ENCODE peak calls at places on chromosomes 4 and X, in nine cellular contexts. J is AG09309; X is CD8-positive, alpha-beta T cell; A is cardiac fibroblast; F is Peyer's patch; P is OCI-LY7; H is chondrocyte; W is right atrium auricular region; D is AG10803. K is an unnamed sample.

GRCh38 chr4:126731062-126731461 is 901.7 kb upstream of the INTU start:
- DNase-seq in J (no peak), X (no peak), A (no peak), F (no peak), P (no peak), H (no peak), W (no peak), D (no peak), K (no peak)

GRCh38 chr4:137530176-137530575 is 2.1 kb downstream of the PCDH18 start:
- DNase-seq in J (peak), X (no peak), A (peak), F (no peak), P (no peak), H (no peak), W (no peak), D (peak), K (no peak)

GRCh38 chr4:10281996-10282395 is 165.4 kb upstream of the WDR1 start:
- DNase-seq in J (no peak), X (no peak), A (no peak), F (no peak), P (no peak), H (no peak), W (no peak), D (peak), K (peak)

GRCh38 chr4:15736514-15737050 is 33.7 kb downstream of the BST1 start:
- DNase-seq in J (no peak), X (no peak), A (no peak), F (no peak), P (no peak), H (no peak), W (no peak), D (no peak), K (no peak)

GRCh38 chr4:116055857-116056827 is 942.7 kb upstream of the NDST4 start:
- DNase-seq in J (no peak), X (no peak), A (peak), F (no peak), P (peak), H (no peak), W (no peak), D (no peak), K (no peak)

GRCh38 chr4:55896622-55897021 is 43.2 kb downstream of the EXOC1 start:
- DNase-seq in J (no peak), X (no peak), A (peak), F (no peak), P (no peak), H (no peak), W (no peak), D (no peak), K (no peak)

GRCh38 chr4:151730003-151730559 is 30.7 kb downstream of the GATB start:
- DNase-seq in J (no peak), X (no peak), A (no peak), F (peak), P (no peak), H (no peak), W (no peak), D (peak), K (peak)

GRCh38 chr4:157128395-157128794 is 52.4 kb downstream of the GLRB start:
- DNase-seq in J (peak), X (no peak), A (peak), F (no peak), P (no peak), H (no peak), W (no peak), D (peak), K (peak)

GRCh38 chrX:69323786-69324720 is 158.8 kb upstream of the PJA1 start:
- DNase-seq in J (no peak), X (peak), A (no peak), F (no peak), P (no peak), H (no peak), W (no peak), D (no peak), K (no peak)

GRCh38 chr4:37936889-37937498 is 23.2 kb upstream of the PTTG2 start:
- DNase-seq in J (no peak), X (no peak), A (no peak), F (no peak), P (no peak), H (no peak), W (no peak), D (no peak), K (no peak)

GRCh38 chr4:172514011-172514410 is 654.6 kb upstream of the GALNT7 start:
- DNase-seq in J (no peak), X (no peak), A (no peak), F (no peak), P (no peak), H (no peak), W (no peak), D (no peak), K (no peak)

GRCh38 chr4:88858752-88859151 is 161.1 kb upstream of the NAP1L5 start:
- DNase-seq in J (no peak), X (no peak), A (no peak), F (no peak), P (peak), H (no peak), W (no peak), D (no peak), K (no peak)

GRCh38 chr4:57147335-57148060 is 37.3 kb upstream of the IGFBP7 start:
- DNase-seq in J (peak), X (no peak), A (peak), F (no peak), P (no peak), H (no peak), W (no peak), D (peak), K (no peak)

GRCh38 chr4:159206427-159206871 is 103.6 kb downstream of the RAPGEF2 start:
- DNase-seq in J (no peak), X (no peak), A (no peak), F (no peak), P (no peak), H (no peak), W (no peak), D (peak), K (no peak)

GRCh38 chr4:112823141-112823540 is 186.2 kb downstream of the LARP7 start:
- DNase-seq in J (no peak), X (no peak), A (no peak), F (no peak), P (no peak), H (no peak), W (no peak), D (no peak), K (no peak)

GRCh38 chrX:20521245-20521644 is 254.5 kb upstream of the RPS6KA3 start:
- DNase-seq in J (peak), X (no peak), A (peak), F (no peak), P (no peak), H (no peak), W (no peak), D (peak), K (no peak)

GRCh38 chrX:48816014-48816810 is 10.1 kb upstream of the ERAS start:
- DNase-seq in J (no peak), X (no peak), A (no peak), F (peak), P (peak), H (no peak), W (no peak), D (no peak), K (no peak)

GRCh38 chrX:99603076-99603814 is 806.8 kb downstream of the PCDH19 start:
- DNase-seq in J (no peak), X (no peak), A (no peak), F (no peak), P (no peak), H (no peak), W (no peak), D (no peak), K (no peak)

GRCh38 chr4:75545526-75545925 is 10.3 kb upstream of the ODAPH start:
- DNase-seq in J (peak), X (no peak), A (no peak), F (no peak), P (no peak), H (no peak), W (no peak), D (peak), K (no peak)

GRCh38 chrX:26649534-26649933 is 433.6 kb downstream of the MAGEB5 start:
- DNase-seq in J (no peak), X (no peak), A (peak), F (no peak), P (peak), H (no peak), W (no peak), D (no peak), K (no peak)

GRCh38 chr4:37674446-37674845 is 11.7 kb downstream of the RELL1 start:
- DNase-seq in J (no peak), X (no peak), A (no peak), F (no peak), P (no peak), H (no peak), W (no peak), D (peak), K (no peak)

GRCh38 chr4:70838972-70839536 is 636 bp downstream of the GRSF1 start:
- DNase-seq in J (no peak), X (peak), A (peak), F (peak), P (peak), H (no peak), W (peak), D (peak), K (peak)

GRCh38 chrX:69503228-69503834 is 795 bp upstream of the NALF2 start:
- DNase-seq in J (no peak), X (no peak), A (peak), F (no peak), P (peak), H (no peak), W (no peak), D (no peak), K (no peak)

GRCh38 chr4:123444298-123444731 is 47.7 kb downstream of the SPRY1 start:
- DNase-seq in J (no peak), X (peak), A (peak), F (peak), P (peak), H (no peak), W (no peak), D (no peak), K (no peak)

GRCh38 chrX:77009691-77010090 is 437.5 kb upstream of the FGF16 start:
- DNase-seq in J (no peak), X (no peak), A (no peak), F (no peak), P (no peak), H (no peak), W (no peak), D (peak), K (no peak)

GRCh38 chr4:165600959-165601674 is 222.3 kb downstream of the CPE start:
- DNase-seq in J (no peak), X (no peak), A (peak), F (no peak), P (no peak), H (no peak), W (no peak), D (no peak), K (peak)

GRCh38 chr4:89254847-89255246 is 52.8 kb downstream of the GPRIN3 start:
- DNase-seq in J (no peak), X (peak), A (peak), F (peak), P (peak), H (no peak), W (no peak), D (peak), K (peak)

GRCh38 chr4:94763500-94763899 is 5.7 kb downstream of the BMPR1B start:
- DNase-seq in J (no peak), X (no peak), A (no peak), F (no peak), P (no peak), H (no peak), W (no peak), D (no peak), K (no peak)

GRCh38 chr4:39544580-39545315 is 17.5 kb upstream of the UGDH start:
- DNase-seq in J (no peak), X (no peak), A (no peak), F (no peak), P (no peak), H (no peak), W (no peak), D (peak), K (no peak)

GRCh38 chrX:31374786-31375185 is 302.9 kb upstream of the FTHL17 start:
- DNase-seq in J (no peak), X (no peak), A (no peak), F (no peak), P (no peak), H (no peak), W (no peak), D (no peak), K (no peak)

GRCh38 chr4:113878718-113879117 is 100.7 kb downstream of the ARSJ start:
- DNase-seq in J (no peak), X (no peak), A (peak), F (no peak), P (peak), H (no peak), W (no peak), D (peak), K (no peak)

GRCh38 chr4:92483341-92483740 is 179.6 kb downstream of the GRID2 start:
- DNase-seq in J (no peak), X (no peak), A (no peak), F (no peak), P (no peak), H (no peak), W (no peak), D (no peak), K (no peak)

GRCh38 chrX:12702509-12703091 is 88.6 kb upstream of the PRPS2 start:
- DNase-seq in J (no peak), X (no peak), A (no peak), F (no peak), P (peak), H (no peak), W (no peak), D (no peak), K (no peak)

GRCh38 chrX:47560179-47560830 is 700 bp upstream of the ARAF start:
- DNase-seq in J (no peak), X (no peak), A (no peak), F (no peak), P (no peak), H (no peak), W (no peak), D (no peak), K (no peak)

GRCh38 chr4:19983072-19983471 is 268.6 kb upstream of the SLIT2 start:
- DNase-seq in J (peak), X (no peak), A (peak), F (no peak), P (no peak), H (no peak), W (no peak), D (peak), K (peak)

DNA sequence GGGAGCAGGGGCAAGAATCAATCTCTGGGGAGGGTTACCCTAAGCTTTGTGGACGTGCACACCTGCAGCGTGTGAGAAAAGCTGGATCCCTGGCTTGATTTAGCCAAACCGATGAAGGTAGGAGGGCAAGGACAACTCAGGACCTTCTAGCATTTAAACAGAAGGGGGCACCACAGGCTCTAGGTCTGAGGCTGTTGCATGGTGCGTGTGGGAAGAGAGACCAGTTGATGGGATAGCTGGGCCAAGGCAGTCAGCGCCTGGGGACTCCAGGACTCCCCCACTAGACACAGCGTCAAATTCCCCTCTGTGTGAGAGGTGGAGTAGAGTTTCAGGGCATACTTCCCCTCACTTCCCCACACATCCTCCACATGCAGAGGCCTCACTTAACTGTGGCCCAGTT is 4.3 kb downstream of the GABRQ start:
- DNase-seq in J (no peak), X (no peak), A (peak), F (no peak), P (no peak), H (no peak), W (no peak), D (peak), K (no peak)
- TF ChIP-seq CTCF in J (peak), X (no peak), A (no peak), F (no peak), P (peak), H (peak), W (no peak), D (no peak), K (no peak)

GRCh38 chr4:12679217-12679616 is 804.9 kb downstream of the RAB28 start:
- DNase-seq in J (no peak), X (no peak), A (peak), F (no peak), P (peak), H (no peak), W (no peak), D (no peak), K (no peak)
- TF ChIP-seq CTCF in J (no peak), X (no peak), A (peak), F (no peak), P (peak), H (peak), W (no peak), D (no peak), K (no peak)

DNA sequence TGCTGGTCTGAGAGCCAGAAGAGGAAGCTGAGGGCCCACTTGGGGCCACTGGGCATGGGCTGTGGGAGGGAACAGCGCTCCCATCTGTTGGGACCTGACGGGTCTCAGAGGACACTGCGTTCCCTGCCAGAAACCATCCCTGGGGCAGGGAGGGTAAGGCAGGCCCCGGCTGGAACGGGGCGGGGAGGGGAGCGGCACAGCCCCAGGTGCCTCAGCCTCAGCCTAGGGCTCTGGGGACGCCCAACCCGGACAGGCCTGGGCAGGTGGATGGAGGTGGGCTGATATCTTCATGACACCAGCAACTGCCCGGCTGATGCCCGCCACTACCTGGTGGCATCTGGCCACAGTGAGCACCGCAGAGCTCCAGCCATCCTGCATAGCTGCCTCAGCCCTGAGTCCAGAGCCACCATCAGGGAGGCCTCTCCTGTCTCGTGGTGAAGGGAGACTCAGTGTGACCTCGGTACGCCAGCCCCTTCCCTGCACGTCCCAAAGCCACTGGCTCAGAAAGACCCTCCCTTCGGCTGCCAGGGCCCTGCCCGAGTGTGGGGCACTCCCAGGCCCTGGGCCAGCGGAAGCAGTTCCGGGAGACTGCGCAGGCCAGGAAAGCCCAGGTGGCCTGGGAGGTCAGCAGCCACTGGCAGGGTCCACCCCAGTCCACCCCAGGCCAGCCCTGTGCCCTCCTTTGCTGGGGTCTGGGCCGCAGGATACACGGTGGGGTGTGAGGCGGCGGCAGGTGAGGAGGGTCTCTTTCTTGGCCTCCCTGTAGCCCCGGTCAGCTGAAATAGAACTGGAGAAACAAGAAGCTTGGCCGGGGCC is 34.6 kb upstream of the FGFR3 start:
- DNase-seq in J (no peak), X (no peak), A (no peak), F (no peak), P (no peak), H (no peak), W (no peak), D (no peak), K (no peak)
- TF ChIP-seq CTCF in J (no peak), X (no peak), A (no peak), F (no peak), P (no peak), H (no peak), W (no peak), D (no peak), K (no peak)

DNA sequence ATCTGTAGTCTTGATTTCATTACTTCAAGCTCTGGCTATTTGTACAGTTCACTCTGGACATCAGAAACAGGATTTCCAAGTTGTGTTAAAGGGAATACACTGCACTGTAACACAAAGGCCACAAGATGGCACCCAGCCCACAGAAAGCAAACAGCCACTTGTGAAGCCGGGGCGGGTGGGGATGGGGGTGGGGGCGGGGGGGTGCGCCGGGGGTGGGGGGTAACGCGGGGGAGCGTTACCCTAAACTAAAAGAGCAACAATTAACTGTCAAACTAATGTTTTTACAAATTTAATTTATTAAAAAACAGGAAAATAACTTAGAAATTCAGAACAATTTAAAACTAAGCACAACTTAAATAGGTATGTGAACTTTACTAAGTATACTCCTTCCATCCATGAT is 27.3 kb downstream of the PRDX4 start:
- DNase-seq in J (no peak), X (peak), A (peak), F (peak), P (peak), H (no peak), W (peak), D (peak), K (peak)
- TF ChIP-seq CTCF in J (peak), X (peak), A (peak), F (peak), P (peak), H (peak), W (peak), D (peak), K (peak)

DNA sequence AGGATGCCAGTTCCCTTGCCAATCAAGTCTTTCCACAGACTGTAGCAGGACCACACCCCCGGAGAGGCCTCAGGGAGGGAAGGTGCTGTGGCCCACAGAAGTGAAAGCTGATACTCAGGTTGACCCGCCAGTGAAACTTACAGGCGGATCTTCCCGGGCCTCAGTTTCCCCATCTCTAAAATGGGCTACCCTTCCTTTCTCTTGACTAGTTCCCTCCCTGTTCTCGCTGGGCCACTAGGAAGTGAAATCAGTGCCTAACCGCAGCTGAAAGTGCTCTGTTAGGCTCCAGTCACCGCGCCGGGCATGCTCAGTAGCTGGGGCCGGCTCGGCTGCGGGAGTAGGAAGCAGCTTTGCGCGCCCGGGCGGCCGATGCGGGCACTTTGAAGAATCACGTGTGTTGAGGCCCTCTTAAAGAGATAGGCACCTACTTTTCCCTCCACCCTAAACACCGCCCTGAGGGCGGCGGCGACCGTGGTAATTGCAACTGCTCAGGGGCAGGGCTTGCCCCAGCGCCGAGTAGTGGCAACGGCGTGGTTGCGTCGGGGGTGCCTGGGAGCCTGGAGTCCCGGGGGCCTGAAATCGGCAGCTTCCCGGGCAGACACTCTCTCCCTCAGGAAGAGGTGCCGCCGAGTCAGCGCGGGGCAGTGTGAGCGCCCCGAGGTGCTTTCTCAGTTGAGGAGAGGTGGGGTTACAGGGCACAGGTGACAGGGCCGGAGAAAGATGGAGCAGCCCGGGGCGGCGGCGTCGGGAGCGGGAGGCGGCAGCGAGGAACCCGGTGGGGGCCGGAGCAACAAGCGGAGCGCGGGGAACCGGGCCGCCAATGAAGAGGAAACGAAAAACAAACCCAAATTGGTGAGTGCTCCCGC is at the start of gene DIAPH2:
- DNase-seq in J (peak), X (peak), A (peak), F (peak), P (peak), H (no peak), W (peak), D (peak), K (peak)
- TF ChIP-seq CTCF in J (no peak), X (no peak), A (peak), F (peak), P (no peak), H (peak), W (no peak), D (peak), K (no peak)

GRCh38 chr4:17173300-17173699 is 274.9 kb upstream of the LDB2 start:
- DNase-seq in J (no peak), X (no peak), A (no peak), F (no peak), P (peak), H (no peak), W (no peak), D (no peak), K (no peak)
- TF ChIP-seq CTCF in J (no peak), X (no peak), A (peak), F (no peak), P (peak), H (peak), W (no peak), D (peak), K (no peak)

K was measured in RWPE1.